ENCODE peak calls at places on chromosomes 5 and 9, in six cellular contexts. R is EL, K is HuH-7.5, A is foreskin keratinocyte, F is dermis microvascular lymphatic vessel endothelial cell, J is cardiac fibroblast. G is an unnamed sample.

GRCh38 chr9:96871176-96871575 is 16.9 kb upstream of the ZNF782 start:
- DNase-seq in R (no peak), K (no peak), A (no peak), F (no peak), J (peak), G (no peak)

GRCh38 chr9:117317192-117317591 is 97.7 kb downstream of the ASTN2 start:
- DNase-seq in R (no peak), K (no peak), A (no peak), F (no peak), J (no peak), G (no peak)

GRCh38 chr5:43051668-43052067 is 11.5 kb upstream of the ANXA2R start:
- DNase-seq in R (no peak), K (no peak), A (no peak), F (no peak), J (no peak), G (no peak)

GRCh38 chr9:92763721-92764380 is 782 bp downstream of the BICD2 start:
- DNase-seq in R (peak), K (peak), A (no peak), F (no peak), J (no peak), G (peak)

GRCh38 chr5:124553911-124554310 is 192.5 kb downstream of the ZNF608 start:
- DNase-seq in R (no peak), K (no peak), A (no peak), F (no peak), J (no peak), G (no peak)

GRCh38 chr5:168215646-168216045 is 75.8 kb upstream of the WWC1 start:
- DNase-seq in R (no peak), K (no peak), A (no peak), F (peak), J (no peak), G (peak)

GRCh38 chr5:38424237-38425080 is 132.0 kb downstream of the LIFR start:
- DNase-seq in R (no peak), K (no peak), A (no peak), F (no peak), J (no peak), G (no peak)

GRCh38 chr9:125994066-125994943 is 247.1 kb downstream of the PBX3 start:
- DNase-seq in R (no peak), K (no peak), A (no peak), F (no peak), J (no peak), G (no peak)

GRCh38 chr9:126860757-126861466 is 473 bp downstream of the ZBTB34 start:
- DNase-seq in R (peak), K (peak), A (no peak), F (no peak), J (peak), G (peak)

GRCh38 chr9:110031511-110032173 is 176.3 kb downstream of the C9orf152 start:
- DNase-seq in R (peak), K (no peak), A (peak), F (no peak), J (peak), G (no peak)

GRCh38 chr9:77909306-77909705 is 122.3 kb downstream of the GNAQ start:
- DNase-seq in R (no peak), K (no peak), A (no peak), F (no peak), J (no peak), G (no peak)

GRCh38 chr9:121707477-121708424 is 56.3 kb downstream of the DAB2IP start:
- DNase-seq in R (peak), K (no peak), A (no peak), F (no peak), J (no peak), G (no peak)

GRCh38 chr5:38796000-38796738 is 49.6 kb upstream of the OSMR start:
- DNase-seq in R (peak), K (no peak), A (no peak), F (no peak), J (peak), G (peak)

GRCh38 chr5:132687995-132688394 is 14.2 kb downstream of the IL4 start:
- DNase-seq in R (no peak), K (no peak), A (no peak), F (no peak), J (no peak), G (no peak)

GRCh38 chr5:172175263-172175719 is 12.7 kb downstream of the STK10 start:
- DNase-seq in R (peak), K (no peak), A (no peak), F (no peak), J (no peak), G (no peak)

GRCh38 chr5:40333459-40334241 is 346.1 kb upstream of the PTGER4 start:
- DNase-seq in R (peak), K (no peak), A (peak), F (peak), J (peak), G (peak)

GRCh38 chr5:126736141-126736540 is 40.8 kb upstream of the LMNB1 start:
- DNase-seq in R (peak), K (no peak), A (peak), F (no peak), J (no peak), G (peak)

GRCh38 chr9:16869140-16869903 is 1.1 kb downstream of the BNC2 start:
- DNase-seq in R (peak), K (no peak), A (no peak), F (no peak), J (peak), G (peak)

GRCh38 chr5:69035665-69036064 is 58.1 kb upstream of the SLC30A5 start:
- DNase-seq in R (peak), K (no peak), A (no peak), F (no peak), J (no peak), G (no peak)

GRCh38 chr5:94288937-94289336 is 329.5 kb downstream of the KIAA0825 start:
- DNase-seq in R (peak), K (no peak), A (no peak), F (no peak), J (peak), G (no peak)

GRCh38 chr5:76134646-76135045 is 51.5 kb downstream of the SV2C start:
- DNase-seq in R (no peak), K (no peak), A (no peak), F (no peak), J (no peak), G (no peak)

GRCh38 chr5:68953151-68953884 is 140.5 kb upstream of the SLC30A5 start:
- DNase-seq in R (no peak), K (no peak), A (no peak), F (no peak), J (no peak), G (no peak)

GRCh38 chr9:4799775-4800174 is 7.0 kb downstream of the RCL1 start:
- DNase-seq in R (no peak), K (no peak), A (no peak), F (no peak), J (no peak), G (no peak)

GRCh38 chr5:126503602-126504104 is 80.4 kb downstream of the GRAMD2B start:
- DNase-seq in R (no peak), K (no peak), A (peak), F (no peak), J (peak), G (no peak)

GRCh38 chr5:82018462-82018861 is 46.6 kb downstream of the ATG10 start:
- DNase-seq in R (no peak), K (no peak), A (no peak), F (no peak), J (no peak), G (no peak)

GRCh38 chr9:127122176-127123151 is at the start of gene ANGPTL2:
- DNase-seq in R (peak), K (no peak), A (no peak), F (peak), J (peak), G (peak)

GRCh38 chr9:134365791-134366222 is 39.6 kb downstream of the RXRA start:
- DNase-seq in R (no peak), K (no peak), A (no peak), F (no peak), J (no peak), G (peak)

G was measured in MG63.